ENCODE peak calls at places on chromosome 13, in five cellular contexts. G is AG04450, E is lung, C is transverse colon, I is upper lobe of right lung. W is an unnamed sample.

GRCh38 chr13:20090349-20090748 is 70.5 kb downstream of the GJA3 start:
- DNase-seq in G (no peak), E (no peak), C (no peak), I (no peak), W (no peak)

GRCh38 chr13:28497143-28497876 is 2.4 kb upstream of the FLT1 start:
- DNase-seq in G (no peak), E (no peak), C (no peak), I (no peak), W (no peak)

GRCh38 chr13:40668335-40668734 is 1.9 kb upstream of the FOXO1 start:
- DNase-seq in G (no peak), E (peak), C (peak), I (no peak), W (no peak)

GRCh38 chr13:47211106-47211505 is 314.3 kb upstream of the HTR2A start:
- DNase-seq in G (no peak), E (no peak), C (no peak), I (no peak), W (no peak)

GRCh38 chr13:106034201-106034600 is 501.3 kb downstream of the EFNB2 start:
- DNase-seq in G (no peak), E (no peak), C (no peak), I (no peak), W (no peak)

GRCh38 chr13:25529425-25529824 is 157.7 kb downstream of the ATP8A2 start:
- DNase-seq in G (no peak), E (no peak), C (no peak), I (no peak), W (no peak)

GRCh38 chr13:42038661-42039456 is 9.6 kb upstream of the DGKH start:
- DNase-seq in G (no peak), E (no peak), C (no peak), I (no peak), W (no peak)

GRCh38 chr13:28337196-28338045 is 157.5 kb downstream of the FLT1 start:
- DNase-seq in G (no peak), E (no peak), C (no peak), I (no peak), W (no peak)

DNA sequence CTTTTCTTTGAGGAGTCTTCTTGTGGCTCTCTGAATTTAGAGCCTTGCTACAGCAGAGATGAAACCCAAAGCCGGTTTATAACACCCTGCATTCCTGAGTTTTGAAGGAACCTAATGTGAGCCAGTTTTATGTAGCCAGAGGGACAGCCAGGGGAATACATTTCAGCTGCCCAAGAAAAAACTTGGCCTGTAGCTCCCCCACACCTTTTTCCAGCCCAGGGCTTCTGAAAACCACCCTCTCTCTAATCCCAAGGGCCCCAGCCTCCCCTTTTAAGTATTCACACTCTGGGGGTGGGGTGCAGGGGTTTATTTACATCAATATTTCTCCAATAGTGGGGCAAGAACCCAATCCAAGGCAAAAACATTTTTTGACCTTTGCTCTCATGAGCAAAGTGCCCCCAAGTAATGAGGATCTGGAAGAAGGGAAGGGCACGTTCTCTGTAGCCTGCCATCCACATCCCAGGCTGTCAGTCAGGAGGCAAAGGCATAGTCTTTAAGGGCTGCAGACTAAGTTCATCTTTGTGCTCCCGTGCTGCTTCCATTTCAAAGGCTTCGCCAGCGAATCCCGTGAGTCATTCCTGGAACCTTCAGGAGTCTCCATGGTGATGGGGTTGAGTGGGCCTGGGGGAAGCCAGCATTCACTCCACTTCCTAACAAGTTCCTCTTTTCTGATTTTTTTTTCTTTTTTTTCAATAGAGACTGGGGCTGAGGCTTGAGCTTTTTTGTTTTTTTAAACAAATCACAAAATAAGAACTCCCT is 33.2 kb upstream of the MEDAG start:
- DNase-seq in G (peak), E (no peak), C (no peak), I (no peak), W (peak)
- H3K27ac ChIP-seq in G (peak), E (no peak), C (peak), I (no peak), W (peak)

GRCh38 chr13:95403349-95404140 is 102.3 kb upstream of the ABCC4 start:
- DNase-seq in G (no peak), E (no peak), C (no peak), I (no peak), W (no peak)
- H3K4me3 ChIP-seq in G (peak), E (no peak), C (peak), I (peak), W (peak)

DNA sequence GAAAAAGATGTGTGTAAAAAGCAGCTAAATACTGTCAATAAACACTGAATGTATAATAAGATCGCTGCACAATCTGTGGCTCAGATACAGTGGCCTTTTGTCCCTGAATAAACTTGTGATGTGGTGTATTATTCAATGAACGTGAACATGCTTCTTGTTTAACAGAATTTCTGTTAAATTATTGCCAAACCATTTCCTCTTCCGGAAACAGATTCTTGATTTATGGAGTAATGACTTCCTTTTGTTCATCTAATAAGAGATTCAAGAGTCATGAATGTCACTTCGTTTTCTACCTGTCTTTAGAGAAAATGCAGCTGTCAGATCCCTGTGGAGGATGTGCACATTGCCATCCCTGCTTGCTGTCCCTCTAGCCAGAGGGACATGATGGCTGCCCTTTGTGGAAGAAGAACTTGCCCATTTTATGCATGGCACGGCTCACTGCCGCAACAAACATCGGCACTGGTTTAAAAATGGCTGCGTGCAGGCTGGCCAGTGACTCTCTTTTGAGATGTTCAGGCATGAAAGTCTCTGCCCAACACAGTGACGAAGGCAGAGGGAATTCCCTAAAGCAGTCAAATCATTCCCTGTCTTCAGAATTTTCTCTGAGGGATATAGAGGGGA is 3.1 kb upstream of the TNFSF13B start:
- DNase-seq in G (no peak), E (no peak), C (no peak), I (no peak), W (no peak)
- H3K27ac ChIP-seq in G (no peak), E (peak), C (no peak), I (peak), W (peak)

GRCh38 chr13:73952683-73953082 is 181.5 kb downstream of the KLF12 start:
- DNase-seq in G (peak), E (no peak), C (no peak), I (no peak), W (no peak)
- H3K4me3 ChIP-seq in G (no peak), E (no peak), C (no peak), I (no peak), W (no peak)

DNA sequence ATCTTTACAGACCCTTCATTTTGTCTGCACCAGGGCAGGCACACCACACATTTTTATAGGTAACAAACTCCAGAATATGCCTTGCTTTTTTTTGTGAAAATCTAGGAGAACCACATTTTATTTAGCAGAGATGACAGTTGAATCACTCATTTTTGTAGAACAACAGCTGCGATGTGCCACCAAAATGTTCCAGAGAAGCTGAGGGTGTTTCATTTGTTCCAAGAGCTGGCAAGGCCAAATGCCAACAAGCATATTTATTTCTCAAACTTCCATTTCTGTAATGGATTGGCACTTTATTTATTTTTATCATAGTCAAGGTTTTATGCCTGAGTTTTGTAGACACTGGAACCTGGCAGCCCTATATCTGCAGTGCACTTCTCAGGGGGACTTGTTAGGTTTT is 10.4 kb downstream of the OLFM4 start:
- DNase-seq in G (no peak), E (no peak), C (no peak), I (no peak), W (no peak)
- H3K27ac ChIP-seq in G (no peak), E (no peak), C (no peak), I (no peak), W (no peak)

GRCh38 chr13:50241479-50241878 is 226.2 kb downstream of the KCNRG start:
- DNase-seq in G (no peak), E (no peak), C (no peak), I (no peak), W (no peak)

GRCh38 chr13:50238922-50239321 is 223.7 kb downstream of the KCNRG start:
- DNase-seq in G (no peak), E (no peak), C (no peak), I (no peak), W (no peak)

GRCh38 chr13:50235604-50236003 is 220.4 kb downstream of the KCNRG start:
- DNase-seq in G (no peak), E (no peak), C (no peak), I (no peak), W (no peak)

GRCh38 chr13:50236898-50237318 is 221.7 kb downstream of the KCNRG start:
- DNase-seq in G (no peak), E (no peak), C (no peak), I (no peak), W (no peak)
- H3K4me3 ChIP-seq in G (no peak), E (no peak), C (no peak), I (no peak), W (peak)

GRCh38 chr13:80131204-80131603 is 209.7 kb downstream of the SPRY2 start:
- DNase-seq in G (no peak), E (peak), C (peak), I (peak), W (peak)
- H3K27ac ChIP-seq in G (no peak), E (no peak), C (peak), I (peak), W (peak)

GRCh38 chr13:33543631-33544030 is 258.1 kb upstream of the STARD13 start:
- DNase-seq in G (no peak), E (no peak), C (no peak), I (no peak), W (no peak)
- H3K4me3 ChIP-seq in G (no peak), E (no peak), C (peak), I (peak), W (peak)

DNA sequence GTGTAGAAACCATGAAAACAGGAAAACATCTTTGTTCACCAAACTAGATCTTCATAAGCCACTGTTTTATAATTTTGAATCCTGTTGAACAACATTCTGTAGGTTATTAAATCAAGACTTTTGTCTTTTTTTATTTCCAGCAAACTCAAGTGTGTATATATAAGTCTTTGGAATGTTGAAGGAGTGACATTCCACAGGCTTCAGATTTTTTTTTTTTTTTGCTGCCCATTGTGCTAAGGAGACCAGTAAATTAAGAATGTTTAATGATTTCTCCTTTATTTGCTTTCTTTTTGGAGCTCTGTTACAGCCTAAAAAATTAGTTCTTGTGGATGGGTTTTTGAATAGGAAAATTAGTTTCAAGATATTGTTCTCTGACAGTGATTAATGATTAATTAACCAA is 89.7 kb downstream of the LMO7 start:
- DNase-seq in G (no peak), E (no peak), C (no peak), I (no peak), W (no peak)
- H3K27ac ChIP-seq in G (no peak), E (no peak), C (peak), I (peak), W (no peak)

W was measured in coronary artery.